ENCODE peak calls at places on chromosomes 5 and 9, in ten cellular contexts. One of them, this sample, is unnamed.
A peak's percentile ranks its signal among the peaks of the same experiment; 100 is the strongest.

GRCh38 chr9:13552606-13553215 is 273.2 kb upstream of the MPDZ start:
- DNase-seq in effector CD8-positive, alpha-beta T cell: no peak
- DNase-seq in stimulated activated CD8-positive, alpha-beta memory T cell treated with anti-CD3 and anti-CD28 coated beads, Interleukin-15, amount 100 ng/mL, for 24 hours: no peak
- DNase-seq in activated CD8-positive, alpha-beta T cell treated with anti-CD3 and anti-CD28 coated beads for 36 hours: no peak
- DNase-seq in lung: no peak
- DNase-seq in foreskin fibroblast: no peak
- DNase-seq in nucleus accumbens: no peak
- DNase-seq in T1000: no peak
- DNase-seq in cortex of kidney: no peak
- DNase-seq in ACHN: no peak
- DNase-seq in this sample: no peak

GRCh38 chr5:64486163-64486562 is 19.7 kb upstream of the RGS7BP start:
- DNase-seq in effector CD8-positive, alpha-beta T cell: no peak
- DNase-seq in stimulated activated CD8-positive, alpha-beta memory T cell treated with anti-CD3 and anti-CD28 coated beads, Interleukin-15, amount 100 ng/mL, for 24 hours: no peak
- DNase-seq in activated CD8-positive, alpha-beta T cell treated with anti-CD3 and anti-CD28 coated beads for 36 hours: no peak
- DNase-seq in lung: no peak
- DNase-seq in foreskin fibroblast: no peak
- DNase-seq in nucleus accumbens: no peak
- DNase-seq in T1000: no peak
- DNase-seq in cortex of kidney: no peak
- DNase-seq in ACHN: no peak
- DNase-seq in this sample: no peak

GRCh38 chr9:89154651-89155336 is 23.8 kb downstream of the SHC3 start:
- DNase-seq in effector CD8-positive, alpha-beta T cell: no peak
- DNase-seq in stimulated activated CD8-positive, alpha-beta memory T cell treated with anti-CD3 and anti-CD28 coated beads, Interleukin-15, amount 100 ng/mL, for 24 hours: no peak
- DNase-seq in activated CD8-positive, alpha-beta T cell treated with anti-CD3 and anti-CD28 coated beads for 36 hours: peak; percentile 68
- DNase-seq in lung: no peak
- DNase-seq in foreskin fibroblast: peak; percentile 84
- DNase-seq in nucleus accumbens: no peak
- DNase-seq in T1000: no peak
- DNase-seq in cortex of kidney: no peak
- DNase-seq in ACHN: peak; percentile 90
- DNase-seq in this sample: no peak

GRCh38 chr9:132616725-132617124 is 34.3 kb downstream of the BARHL1 start:
- DNase-seq in effector CD8-positive, alpha-beta T cell: no peak
- DNase-seq in stimulated activated CD8-positive, alpha-beta memory T cell treated with anti-CD3 and anti-CD28 coated beads, Interleukin-15, amount 100 ng/mL, for 24 hours: no peak
- DNase-seq in activated CD8-positive, alpha-beta T cell treated with anti-CD3 and anti-CD28 coated beads for 36 hours: no peak
- DNase-seq in lung: no peak
- DNase-seq in foreskin fibroblast: no peak
- DNase-seq in nucleus accumbens: no peak
- DNase-seq in T1000: no peak
- DNase-seq in cortex of kidney: no peak
- DNase-seq in ACHN: no peak
- DNase-seq in this sample: no peak

GRCh38 chr5:2519153-2519552 is 232.3 kb downstream of the IRX2 start:
- DNase-seq in effector CD8-positive, alpha-beta T cell: no peak
- DNase-seq in stimulated activated CD8-positive, alpha-beta memory T cell treated with anti-CD3 and anti-CD28 coated beads, Interleukin-15, amount 100 ng/mL, for 24 hours: no peak
- DNase-seq in activated CD8-positive, alpha-beta T cell treated with anti-CD3 and anti-CD28 coated beads for 36 hours: no peak
- DNase-seq in lung: no peak
- DNase-seq in foreskin fibroblast: no peak
- DNase-seq in nucleus accumbens: no peak
- DNase-seq in T1000: no peak
- DNase-seq in cortex of kidney: no peak
- DNase-seq in ACHN: no peak
- DNase-seq in this sample: no peak

GRCh38 chr9:87310827-87311564 is 186.7 kb upstream of the DAPK1 start:
- DNase-seq in effector CD8-positive, alpha-beta T cell: no peak
- DNase-seq in stimulated activated CD8-positive, alpha-beta memory T cell treated with anti-CD3 and anti-CD28 coated beads, Interleukin-15, amount 100 ng/mL, for 24 hours: no peak
- DNase-seq in activated CD8-positive, alpha-beta T cell treated with anti-CD3 and anti-CD28 coated beads for 36 hours: no peak
- DNase-seq in lung: no peak
- DNase-seq in foreskin fibroblast: no peak
- DNase-seq in nucleus accumbens: no peak
- DNase-seq in T1000: no peak
- DNase-seq in cortex of kidney: no peak
- DNase-seq in ACHN: no peak
- DNase-seq in this sample: no peak

GRCh38 chr9:116360974-116361373 is 207.4 kb downstream of the PAPPA start:
- DNase-seq in effector CD8-positive, alpha-beta T cell: no peak
- DNase-seq in stimulated activated CD8-positive, alpha-beta memory T cell treated with anti-CD3 and anti-CD28 coated beads, Interleukin-15, amount 100 ng/mL, for 24 hours: no peak
- DNase-seq in activated CD8-positive, alpha-beta T cell treated with anti-CD3 and anti-CD28 coated beads for 36 hours: no peak
- DNase-seq in lung: no peak
- DNase-seq in foreskin fibroblast: no peak
- DNase-seq in nucleus accumbens: no peak
- DNase-seq in T1000: no peak
- DNase-seq in cortex of kidney: no peak
- DNase-seq in ACHN: no peak
- DNase-seq in this sample: no peak

GRCh38 chr5:156942064-156942463 is 21.0 kb downstream of the TIMD4 start:
- DNase-seq in effector CD8-positive, alpha-beta T cell: no peak
- DNase-seq in stimulated activated CD8-positive, alpha-beta memory T cell treated with anti-CD3 and anti-CD28 coated beads, Interleukin-15, amount 100 ng/mL, for 24 hours: no peak
- DNase-seq in activated CD8-positive, alpha-beta T cell treated with anti-CD3 and anti-CD28 coated beads for 36 hours: no peak
- DNase-seq in lung: no peak
- DNase-seq in foreskin fibroblast: no peak
- DNase-seq in nucleus accumbens: no peak
- DNase-seq in T1000: no peak
- DNase-seq in cortex of kidney: no peak
- DNase-seq in ACHN: no peak
- DNase-seq in this sample: peak; percentile 38

GRCh38 chr5:129410488-129410887 is 49.6 kb upstream of the ADAMTS19 start:
- DNase-seq in effector CD8-positive, alpha-beta T cell: no peak
- DNase-seq in stimulated activated CD8-positive, alpha-beta memory T cell treated with anti-CD3 and anti-CD28 coated beads, Interleukin-15, amount 100 ng/mL, for 24 hours: no peak
- DNase-seq in activated CD8-positive, alpha-beta T cell treated with anti-CD3 and anti-CD28 coated beads for 36 hours: no peak
- DNase-seq in lung: no peak
- DNase-seq in foreskin fibroblast: no peak
- DNase-seq in nucleus accumbens: no peak
- DNase-seq in T1000: no peak
- DNase-seq in cortex of kidney: no peak
- DNase-seq in ACHN: no peak
- DNase-seq in this sample: no peak

GRCh38 chr9:4297151-4297794 is 2.6 kb downstream of the GLIS3 start:
- DNase-seq in effector CD8-positive, alpha-beta T cell: peak; percentile 6
- DNase-seq in stimulated activated CD8-positive, alpha-beta memory T cell treated with anti-CD3 and anti-CD28 coated beads, Interleukin-15, amount 100 ng/mL, for 24 hours: no peak
- DNase-seq in activated CD8-positive, alpha-beta T cell treated with anti-CD3 and anti-CD28 coated beads for 36 hours: peak; percentile 49
- DNase-seq in lung: peak; percentile 70
- DNase-seq in foreskin fibroblast: peak; percentile 85
- DNase-seq in nucleus accumbens: no peak
- DNase-seq in T1000: peak; percentile 32
- DNase-seq in cortex of kidney: no peak
- DNase-seq in ACHN: peak; percentile 91
- DNase-seq in this sample: peak; percentile 32

GRCh38 chr5:366541-367357 is 45.2 kb downstream of the AHRR start:
- DNase-seq in effector CD8-positive, alpha-beta T cell: no peak
- DNase-seq in stimulated activated CD8-positive, alpha-beta memory T cell treated with anti-CD3 and anti-CD28 coated beads, Interleukin-15, amount 100 ng/mL, for 24 hours: no peak
- DNase-seq in activated CD8-positive, alpha-beta T cell treated with anti-CD3 and anti-CD28 coated beads for 36 hours: no peak
- DNase-seq in lung: peak; percentile 25
- DNase-seq in foreskin fibroblast: no peak
- DNase-seq in nucleus accumbens: no peak
- DNase-seq in T1000: no peak
- DNase-seq in cortex of kidney: no peak
- DNase-seq in ACHN: no peak
- DNase-seq in this sample: no peak

GRCh38 chr9:130266236-130267098 is 907 bp downstream of the HMCN2 start:
- DNase-seq in effector CD8-positive, alpha-beta T cell: no peak
- DNase-seq in stimulated activated CD8-positive, alpha-beta memory T cell treated with anti-CD3 and anti-CD28 coated beads, Interleukin-15, amount 100 ng/mL, for 24 hours: no peak
- DNase-seq in activated CD8-positive, alpha-beta T cell treated with anti-CD3 and anti-CD28 coated beads for 36 hours: no peak
- DNase-seq in lung: no peak
- DNase-seq in foreskin fibroblast: no peak
- DNase-seq in nucleus accumbens: no peak
- DNase-seq in T1000: no peak
- DNase-seq in cortex of kidney: no peak
- DNase-seq in ACHN: no peak
- DNase-seq in this sample: no peak

GRCh38 chr9:17536027-17536426 is 42.8 kb upstream of the SH3GL2 start:
- DNase-seq in effector CD8-positive, alpha-beta T cell: no peak
- DNase-seq in stimulated activated CD8-positive, alpha-beta memory T cell treated with anti-CD3 and anti-CD28 coated beads, Interleukin-15, amount 100 ng/mL, for 24 hours: no peak
- DNase-seq in activated CD8-positive, alpha-beta T cell treated with anti-CD3 and anti-CD28 coated beads for 36 hours: no peak
- DNase-seq in lung: no peak
- DNase-seq in foreskin fibroblast: no peak
- DNase-seq in nucleus accumbens: no peak
- DNase-seq in T1000: no peak
- DNase-seq in cortex of kidney: no peak
- DNase-seq in ACHN: no peak
- DNase-seq in this sample: no peak

GRCh38 chr5:23419115-23419514 is 88.3 kb upstream of the PRDM9 start:
- DNase-seq in effector CD8-positive, alpha-beta T cell: no peak
- DNase-seq in stimulated activated CD8-positive, alpha-beta memory T cell treated with anti-CD3 and anti-CD28 coated beads, Interleukin-15, amount 100 ng/mL, for 24 hours: no peak
- DNase-seq in activated CD8-positive, alpha-beta T cell treated with anti-CD3 and anti-CD28 coated beads for 36 hours: no peak
- DNase-seq in lung: no peak
- DNase-seq in foreskin fibroblast: no peak
- DNase-seq in nucleus accumbens: no peak
- DNase-seq in T1000: no peak
- DNase-seq in cortex of kidney: no peak
- DNase-seq in ACHN: no peak
- DNase-seq in this sample: no peak

GRCh38 chr5:14401639-14402038 is 180.0 kb upstream of the OTULINL start:
- DNase-seq in effector CD8-positive, alpha-beta T cell: no peak
- DNase-seq in stimulated activated CD8-positive, alpha-beta memory T cell treated with anti-CD3 and anti-CD28 coated beads, Interleukin-15, amount 100 ng/mL, for 24 hours: no peak
- DNase-seq in activated CD8-positive, alpha-beta T cell treated with anti-CD3 and anti-CD28 coated beads for 36 hours: no peak
- DNase-seq in lung: no peak
- DNase-seq in foreskin fibroblast: no peak
- DNase-seq in nucleus accumbens: no peak
- DNase-seq in T1000: no peak
- DNase-seq in cortex of kidney: no peak
- DNase-seq in ACHN: no peak
- DNase-seq in this sample: no peak

GRCh38 chr9:92775466-92775865 is 10.8 kb upstream of the BICD2 start:
- DNase-seq in effector CD8-positive, alpha-beta T cell: no peak
- DNase-seq in stimulated activated CD8-positive, alpha-beta memory T cell treated with anti-CD3 and anti-CD28 coated beads, Interleukin-15, amount 100 ng/mL, for 24 hours: no peak
- DNase-seq in activated CD8-positive, alpha-beta T cell treated with anti-CD3 and anti-CD28 coated beads for 36 hours: no peak
- DNase-seq in lung: no peak
- DNase-seq in foreskin fibroblast: no peak
- DNase-seq in nucleus accumbens: no peak
- DNase-seq in T1000: no peak
- DNase-seq in cortex of kidney: no peak
- DNase-seq in ACHN: no peak
- DNase-seq in this sample: no peak

GRCh38 chr5:32687167-32687831 is 23.8 kb upstream of the NPR3 start:
- DNase-seq in effector CD8-positive, alpha-beta T cell: no peak
- DNase-seq in stimulated activated CD8-positive, alpha-beta memory T cell treated with anti-CD3 and anti-CD28 coated beads, Interleukin-15, amount 100 ng/mL, for 24 hours: no peak
- DNase-seq in activated CD8-positive, alpha-beta T cell treated with anti-CD3 and anti-CD28 coated beads for 36 hours: no peak
- DNase-seq in lung: peak; percentile 52
- DNase-seq in foreskin fibroblast: no peak
- DNase-seq in nucleus accumbens: no peak
- DNase-seq in T1000: no peak
- DNase-seq in cortex of kidney: no peak
- DNase-seq in ACHN: no peak
- DNase-seq in this sample: no peak

GRCh38 chr9:17003576-17004240 is 131.1 kb upstream of the CNTLN start:
- DNase-seq in effector CD8-positive, alpha-beta T cell: no peak
- DNase-seq in stimulated activated CD8-positive, alpha-beta memory T cell treated with anti-CD3 and anti-CD28 coated beads, Interleukin-15, amount 100 ng/mL, for 24 hours: no peak
- DNase-seq in activated CD8-positive, alpha-beta T cell treated with anti-CD3 and anti-CD28 coated beads for 36 hours: no peak
- DNase-seq in lung: no peak
- DNase-seq in foreskin fibroblast: peak; percentile 68
- DNase-seq in nucleus accumbens: no peak
- DNase-seq in T1000: no peak
- DNase-seq in cortex of kidney: no peak
- DNase-seq in ACHN: peak; percentile 46
- DNase-seq in this sample: no peak

GRCh38 chr5:97004423-97005060 is 68.7 kb downstream of the LNPEP start:
- DNase-seq in effector CD8-positive, alpha-beta T cell: no peak
- DNase-seq in stimulated activated CD8-positive, alpha-beta memory T cell treated with anti-CD3 and anti-CD28 coated beads, Interleukin-15, amount 100 ng/mL, for 24 hours: no peak
- DNase-seq in activated CD8-positive, alpha-beta T cell treated with anti-CD3 and anti-CD28 coated beads for 36 hours: peak; percentile 25
- DNase-seq in lung: no peak
- DNase-seq in foreskin fibroblast: no peak
- DNase-seq in nucleus accumbens: no peak
- DNase-seq in T1000: no peak
- DNase-seq in cortex of kidney: no peak
- DNase-seq in ACHN: no peak
- DNase-seq in this sample: no peak